ENCODE peak calls at places on chromosomes 6 and 20, in eight cellular contexts. One of them, this sample, is unnamed.

GRCh38 chr20:33433875-33434274 is 9.7 kb downstream of the SNTA1 start:
- DNase-seq in activated naive CD4-positive, alpha-beta T cell treated with Interleukin-2 at 50 U/mL for 16 hours: no peak
- DNase-seq in D721Med: no peak
- DNase-seq in RWPE2: no peak
- DNase-seq in stimulated activated CD4-positive, alpha-beta T cell treated with anti-CD3 and anti-CD28 coated beads, Interleukin-1b, Interleukin-23, amount 100 ng/mL, for 24 hours: no peak
- DNase-seq in suprapubic skin: no peak
- DNase-seq in SK-MEL-5: no peak
- DNase-seq in heart right ventricle: no peak
- DNase-seq in this sample: no peak

GRCh38 chr6:17640477-17640917 is 40.4 kb downstream of the FAM8A1 start:
- DNase-seq in SK-MEL-5: peak
- DNase-seq in activated naive CD4-positive, alpha-beta T cell treated with Interleukin-2 at 50 U/mL for 16 hours: no peak
- DNase-seq in heart right ventricle: no peak
- DNase-seq in D721Med: no peak
- DNase-seq in suprapubic skin: no peak
- DNase-seq in RWPE2: no peak
- DNase-seq in stimulated activated CD4-positive, alpha-beta T cell treated with anti-CD3 and anti-CD28 coated beads, Interleukin-1b, Interleukin-23, amount 100 ng/mL, for 24 hours: no peak
- DNase-seq in this sample: no peak

GRCh38 chr6:111278738-111279137 is 191.4 kb downstream of the SLC16A10 start:
- DNase-seq in activated naive CD4-positive, alpha-beta T cell treated with Interleukin-2 at 50 U/mL for 16 hours: no peak
- DNase-seq in RWPE2: no peak
- DNase-seq in SK-MEL-5: no peak
- DNase-seq in D721Med: no peak
- DNase-seq in heart right ventricle: no peak
- DNase-seq in stimulated activated CD4-positive, alpha-beta T cell treated with anti-CD3 and anti-CD28 coated beads, Interleukin-1b, Interleukin-23, amount 100 ng/mL, for 24 hours: no peak
- DNase-seq in suprapubic skin: no peak
- DNase-seq in this sample: no peak

GRCh38 chr6:149961728-149962425 is 1.9 kb upstream of the ULBP1 start:
- DNase-seq in stimulated activated CD4-positive, alpha-beta T cell treated with anti-CD3 and anti-CD28 coated beads, Interleukin-1b, Interleukin-23, amount 100 ng/mL, for 24 hours: no peak
- DNase-seq in activated naive CD4-positive, alpha-beta T cell treated with Interleukin-2 at 50 U/mL for 16 hours: peak
- DNase-seq in suprapubic skin: no peak
- DNase-seq in D721Med: no peak
- DNase-seq in heart right ventricle: no peak
- DNase-seq in RWPE2: no peak
- DNase-seq in SK-MEL-5: peak
- DNase-seq in this sample: no peak

GRCh38 chr20:58549681-58550542 is 34.7 kb upstream of the APCDD1L start:
- DNase-seq in activated naive CD4-positive, alpha-beta T cell treated with Interleukin-2 at 50 U/mL for 16 hours: no peak
- DNase-seq in D721Med: no peak
- DNase-seq in stimulated activated CD4-positive, alpha-beta T cell treated with anti-CD3 and anti-CD28 coated beads, Interleukin-1b, Interleukin-23, amount 100 ng/mL, for 24 hours: no peak
- DNase-seq in RWPE2: peak
- DNase-seq in suprapubic skin: no peak
- DNase-seq in SK-MEL-5: no peak
- DNase-seq in heart right ventricle: no peak
- DNase-seq in this sample: no peak

GRCh38 chr6:104325341-104326172 is 534.2 kb downstream of the HACE1 start:
- DNase-seq in SK-MEL-5: peak
- DNase-seq in heart right ventricle: no peak
- DNase-seq in stimulated activated CD4-positive, alpha-beta T cell treated with anti-CD3 and anti-CD28 coated beads, Interleukin-1b, Interleukin-23, amount 100 ng/mL, for 24 hours: no peak
- DNase-seq in suprapubic skin: no peak
- DNase-seq in RWPE2: no peak
- DNase-seq in activated naive CD4-positive, alpha-beta T cell treated with Interleukin-2 at 50 U/mL for 16 hours: no peak
- DNase-seq in D721Med: peak
- DNase-seq in this sample: no peak

GRCh38 chr20:51326241-51326819 is 216.2 kb downstream of the NFATC2 start:
- DNase-seq in activated naive CD4-positive, alpha-beta T cell treated with Interleukin-2 at 50 U/mL for 16 hours: peak
- DNase-seq in heart right ventricle: no peak
- DNase-seq in stimulated activated CD4-positive, alpha-beta T cell treated with anti-CD3 and anti-CD28 coated beads, Interleukin-1b, Interleukin-23, amount 100 ng/mL, for 24 hours: peak
- DNase-seq in SK-MEL-5: peak
- DNase-seq in suprapubic skin: no peak
- DNase-seq in D721Med: no peak
- DNase-seq in RWPE2: peak
- DNase-seq in this sample: no peak

GRCh38 chr6:46325561-46326525 is 155.1 kb upstream of the ENPP5 start:
- DNase-seq in activated naive CD4-positive, alpha-beta T cell treated with Interleukin-2 at 50 U/mL for 16 hours: no peak
- DNase-seq in stimulated activated CD4-positive, alpha-beta T cell treated with anti-CD3 and anti-CD28 coated beads, Interleukin-1b, Interleukin-23, amount 100 ng/mL, for 24 hours: no peak
- DNase-seq in suprapubic skin: no peak
- DNase-seq in heart right ventricle: peak
- DNase-seq in D721Med: no peak
- DNase-seq in RWPE2: no peak
- DNase-seq in SK-MEL-5: no peak
- DNase-seq in this sample: no peak

GRCh38 chr6:7467007-7467897 is 74.2 kb upstream of the DSP start:
- DNase-seq in suprapubic skin: no peak
- DNase-seq in SK-MEL-5: no peak
- DNase-seq in heart right ventricle: no peak
- DNase-seq in stimulated activated CD4-positive, alpha-beta T cell treated with anti-CD3 and anti-CD28 coated beads, Interleukin-1b, Interleukin-23, amount 100 ng/mL, for 24 hours: no peak
- DNase-seq in activated naive CD4-positive, alpha-beta T cell treated with Interleukin-2 at 50 U/mL for 16 hours: no peak
- DNase-seq in D721Med: no peak
- DNase-seq in RWPE2: no peak
- DNase-seq in this sample: no peak

GRCh38 chr20:36091561-36092423 is 62.7 kb upstream of the EPB41L1 start:
- DNase-seq in heart right ventricle: no peak
- DNase-seq in D721Med: no peak
- DNase-seq in activated naive CD4-positive, alpha-beta T cell treated with Interleukin-2 at 50 U/mL for 16 hours: no peak
- DNase-seq in SK-MEL-5: no peak
- DNase-seq in stimulated activated CD4-positive, alpha-beta T cell treated with anti-CD3 and anti-CD28 coated beads, Interleukin-1b, Interleukin-23, amount 100 ng/mL, for 24 hours: no peak
- DNase-seq in suprapubic skin: no peak
- DNase-seq in RWPE2: no peak
- DNase-seq in this sample: no peak

GRCh38 chr6:73665686-73666319 is 12.0 kb upstream of the SLC17A5 start:
- DNase-seq in heart right ventricle: no peak
- DNase-seq in stimulated activated CD4-positive, alpha-beta T cell treated with anti-CD3 and anti-CD28 coated beads, Interleukin-1b, Interleukin-23, amount 100 ng/mL, for 24 hours: no peak
- DNase-seq in D721Med: no peak
- DNase-seq in SK-MEL-5: no peak
- DNase-seq in activated naive CD4-positive, alpha-beta T cell treated with Interleukin-2 at 50 U/mL for 16 hours: no peak
- DNase-seq in suprapubic skin: no peak
- DNase-seq in RWPE2: no peak
- DNase-seq in this sample: no peak

GRCh38 chr20:62368629-62369507 is 1.8 kb upstream of the LAMA5 start:
- DNase-seq in D721Med: no peak
- DNase-seq in stimulated activated CD4-positive, alpha-beta T cell treated with anti-CD3 and anti-CD28 coated beads, Interleukin-1b, Interleukin-23, amount 100 ng/mL, for 24 hours: no peak
- DNase-seq in activated naive CD4-positive, alpha-beta T cell treated with Interleukin-2 at 50 U/mL for 16 hours: no peak
- DNase-seq in suprapubic skin: no peak
- DNase-seq in RWPE2: peak
- DNase-seq in heart right ventricle: peak
- DNase-seq in SK-MEL-5: peak
- DNase-seq in this sample: peak

GRCh38 chr20:5848711-5849505 is 98.7 kb downstream of the SHLD1 start:
- DNase-seq in D721Med: no peak
- DNase-seq in RWPE2: no peak
- DNase-seq in SK-MEL-5: peak
- DNase-seq in activated naive CD4-positive, alpha-beta T cell treated with Interleukin-2 at 50 U/mL for 16 hours: no peak
- DNase-seq in suprapubic skin: no peak
- DNase-seq in stimulated activated CD4-positive, alpha-beta T cell treated with anti-CD3 and anti-CD28 coated beads, Interleukin-1b, Interleukin-23, amount 100 ng/mL, for 24 hours: no peak
- DNase-seq in heart right ventricle: no peak
- DNase-seq in this sample: no peak

GRCh38 chr6:41716516-41717446 is 18.6 kb downstream of the TFEB start:
- DNase-seq in suprapubic skin: no peak
- DNase-seq in heart right ventricle: no peak
- DNase-seq in stimulated activated CD4-positive, alpha-beta T cell treated with anti-CD3 and anti-CD28 coated beads, Interleukin-1b, Interleukin-23, amount 100 ng/mL, for 24 hours: no peak
- DNase-seq in D721Med: no peak
- DNase-seq in activated naive CD4-positive, alpha-beta T cell treated with Interleukin-2 at 50 U/mL for 16 hours: no peak
- DNase-seq in RWPE2: no peak
- DNase-seq in SK-MEL-5: no peak
- DNase-seq in this sample: no peak

GRCh38 chr20:48604426-48604825 is 223.4 kb downstream of the PREX1 start:
- DNase-seq in suprapubic skin: peak
- DNase-seq in RWPE2: peak
- DNase-seq in activated naive CD4-positive, alpha-beta T cell treated with Interleukin-2 at 50 U/mL for 16 hours: no peak
- DNase-seq in SK-MEL-5: no peak
- DNase-seq in stimulated activated CD4-positive, alpha-beta T cell treated with anti-CD3 and anti-CD28 coated beads, Interleukin-1b, Interleukin-23, amount 100 ng/mL, for 24 hours: no peak
- DNase-seq in D721Med: no peak
- DNase-seq in heart right ventricle: no peak
- DNase-seq in this sample: no peak

GRCh38 chr20:12237772-12238171 is 320.1 kb downstream of the BTBD3 start:
- DNase-seq in D721Med: no peak
- DNase-seq in heart right ventricle: peak
- DNase-seq in SK-MEL-5: peak
- DNase-seq in stimulated activated CD4-positive, alpha-beta T cell treated with anti-CD3 and anti-CD28 coated beads, Interleukin-1b, Interleukin-23, amount 100 ng/mL, for 24 hours: no peak
- DNase-seq in suprapubic skin: no peak
- DNase-seq in activated naive CD4-positive, alpha-beta T cell treated with Interleukin-2 at 50 U/mL for 16 hours: no peak
- DNase-seq in RWPE2: no peak
- DNase-seq in this sample: no peak

GRCh38 chr6:41626917-41627316 is 11.4 kb upstream of the MDFI start:
- DNase-seq in SK-MEL-5: no peak
- DNase-seq in heart right ventricle: no peak
- DNase-seq in D721Med: no peak
- DNase-seq in suprapubic skin: no peak
- DNase-seq in stimulated activated CD4-positive, alpha-beta T cell treated with anti-CD3 and anti-CD28 coated beads, Interleukin-1b, Interleukin-23, amount 100 ng/mL, for 24 hours: no peak
- DNase-seq in activated naive CD4-positive, alpha-beta T cell treated with Interleukin-2 at 50 U/mL for 16 hours: no peak
- DNase-seq in RWPE2: no peak
- DNase-seq in this sample: no peak

GRCh38 chr6:25617997-25618396 is 34.0 kb upstream of the SCGN start:
- DNase-seq in RWPE2: no peak
- DNase-seq in activated naive CD4-positive, alpha-beta T cell treated with Interleukin-2 at 50 U/mL for 16 hours: no peak
- DNase-seq in stimulated activated CD4-positive, alpha-beta T cell treated with anti-CD3 and anti-CD28 coated beads, Interleukin-1b, Interleukin-23, amount 100 ng/mL, for 24 hours: no peak
- DNase-seq in SK-MEL-5: no peak
- DNase-seq in D721Med: no peak
- DNase-seq in suprapubic skin: no peak
- DNase-seq in heart right ventricle: no peak
- DNase-seq in this sample: no peak

GRCh38 chr6:82915666-82916065 is 150.0 kb downstream of the UBE3D start:
- DNase-seq in D721Med: no peak
- DNase-seq in SK-MEL-5: no peak
- DNase-seq in heart right ventricle: no peak
- DNase-seq in activated naive CD4-positive, alpha-beta T cell treated with Interleukin-2 at 50 U/mL for 16 hours: no peak
- DNase-seq in RWPE2: no peak
- DNase-seq in stimulated activated CD4-positive, alpha-beta T cell treated with anti-CD3 and anti-CD28 coated beads, Interleukin-1b, Interleukin-23, amount 100 ng/mL, for 24 hours: no peak
- DNase-seq in suprapubic skin: no peak
- DNase-seq in this sample: no peak

GRCh38 chr6:75098709-75099108 is 107.1 kb downstream of the COL12A1 start:
- DNase-seq in stimulated activated CD4-positive, alpha-beta T cell treated with anti-CD3 and anti-CD28 coated beads, Interleukin-1b, Interleukin-23, amount 100 ng/mL, for 24 hours: no peak
- DNase-seq in suprapubic skin: no peak
- DNase-seq in heart right ventricle: peak
- DNase-seq in SK-MEL-5: peak
- DNase-seq in D721Med: no peak
- DNase-seq in activated naive CD4-positive, alpha-beta T cell treated with Interleukin-2 at 50 U/mL for 16 hours: no peak
- DNase-seq in RWPE2: peak
- DNase-seq in this sample: peak

GRCh38 chr6:112603726-112604125 is 256.6 kb downstream of the RFPL4B start:
- DNase-seq in stimulated activated CD4-positive, alpha-beta T cell treated with anti-CD3 and anti-CD28 coated beads, Interleukin-1b, Interleukin-23, amount 100 ng/mL, for 24 hours: no peak
- DNase-seq in D721Med: no peak
- DNase-seq in activated naive CD4-positive, alpha-beta T cell treated with Interleukin-2 at 50 U/mL for 16 hours: no peak
- DNase-seq in SK-MEL-5: no peak
- DNase-seq in heart right ventricle: no peak
- DNase-seq in RWPE2: no peak
- DNase-seq in suprapubic skin: no peak
- DNase-seq in this sample: no peak

GRCh38 chr6:11013671-11014070 is 30.4 kb downstream of the ELOVL2 start:
- DNase-seq in RWPE2: no peak
- DNase-seq in stimulated activated CD4-positive, alpha-beta T cell treated with anti-CD3 and anti-CD28 coated beads, Interleukin-1b, Interleukin-23, amount 100 ng/mL, for 24 hours: no peak
- DNase-seq in D721Med: no peak
- DNase-seq in activated naive CD4-positive, alpha-beta T cell treated with Interleukin-2 at 50 U/mL for 16 hours: no peak
- DNase-seq in suprapubic skin: no peak
- DNase-seq in heart right ventricle: no peak
- DNase-seq in SK-MEL-5: no peak
- DNase-seq in this sample: no peak

GRCh38 chr6:168385380-168385779 is 55.6 kb upstream of the SMOC2 start:
- DNase-seq in stimulated activated CD4-positive, alpha-beta T cell treated with anti-CD3 and anti-CD28 coated beads, Interleukin-1b, Interleukin-23, amount 100 ng/mL, for 24 hours: no peak
- DNase-seq in SK-MEL-5: no peak
- DNase-seq in heart right ventricle: no peak
- DNase-seq in suprapubic skin: no peak
- DNase-seq in D721Med: no peak
- DNase-seq in RWPE2: no peak
- DNase-seq in activated naive CD4-positive, alpha-beta T cell treated with Interleukin-2 at 50 U/mL for 16 hours: no peak
- DNase-seq in this sample: no peak

GRCh38 chr6:63792846-63793245 is 157.2 kb downstream of the PHF3 start:
- DNase-seq in suprapubic skin: no peak
- DNase-seq in RWPE2: no peak
- DNase-seq in SK-MEL-5: no peak
- DNase-seq in D721Med: no peak
- DNase-seq in stimulated activated CD4-positive, alpha-beta T cell treated with anti-CD3 and anti-CD28 coated beads, Interleukin-1b, Interleukin-23, amount 100 ng/mL, for 24 hours: no peak
- DNase-seq in heart right ventricle: no peak
- DNase-seq in activated naive CD4-positive, alpha-beta T cell treated with Interleukin-2 at 50 U/mL for 16 hours: no peak
- DNase-seq in this sample: no peak

GRCh38 chr6:99868074-99868702 is 125.8 kb downstream of the MCHR2 start:
- DNase-seq in stimulated activated CD4-positive, alpha-beta T cell treated with anti-CD3 and anti-CD28 coated beads, Interleukin-1b, Interleukin-23, amount 100 ng/mL, for 24 hours: peak
- DNase-seq in SK-MEL-5: peak
- DNase-seq in heart right ventricle: peak
- DNase-seq in D721Med: no peak
- DNase-seq in activated naive CD4-positive, alpha-beta T cell treated with Interleukin-2 at 50 U/mL for 16 hours: peak
- DNase-seq in RWPE2: peak
- DNase-seq in suprapubic skin: peak
- DNase-seq in this sample: peak

GRCh38 chr20:24827603-24828295 is 121.3 kb upstream of the CST7 start:
- DNase-seq in heart right ventricle: no peak
- DNase-seq in stimulated activated CD4-positive, alpha-beta T cell treated with anti-CD3 and anti-CD28 coated beads, Interleukin-1b, Interleukin-23, amount 100 ng/mL, for 24 hours: no peak
- DNase-seq in SK-MEL-5: no peak
- DNase-seq in RWPE2: peak
- DNase-seq in D721Med: no peak
- DNase-seq in activated naive CD4-positive, alpha-beta T cell treated with Interleukin-2 at 50 U/mL for 16 hours: no peak
- DNase-seq in suprapubic skin: no peak
- DNase-seq in this sample: no peak

GRCh38 chr20:39574061-39574460 is 611.9 kb downstream of the DHX35 start:
- DNase-seq in stimulated activated CD4-positive, alpha-beta T cell treated with anti-CD3 and anti-CD28 coated beads, Interleukin-1b, Interleukin-23, amount 100 ng/mL, for 24 hours: no peak
- DNase-seq in RWPE2: no peak
- DNase-seq in heart right ventricle: no peak
- DNase-seq in D721Med: no peak
- DNase-seq in suprapubic skin: no peak
- DNase-seq in SK-MEL-5: no peak
- DNase-seq in activated naive CD4-positive, alpha-beta T cell treated with Interleukin-2 at 50 U/mL for 16 hours: no peak
- DNase-seq in this sample: no peak

GRCh38 chr20:47989957-47990356 is 204.7 kb upstream of the SULF2 start:
- DNase-seq in suprapubic skin: no peak
- DNase-seq in activated naive CD4-positive, alpha-beta T cell treated with Interleukin-2 at 50 U/mL for 16 hours: no peak
- DNase-seq in SK-MEL-5: no peak
- DNase-seq in heart right ventricle: no peak
- DNase-seq in RWPE2: no peak
- DNase-seq in stimulated activated CD4-positive, alpha-beta T cell treated with anti-CD3 and anti-CD28 coated beads, Interleukin-1b, Interleukin-23, amount 100 ng/mL, for 24 hours: no peak
- DNase-seq in D721Med: peak
- DNase-seq in this sample: no peak

GRCh38 chr20:3871549-3872265 is 17.5 kb upstream of the PANK2 start:
- DNase-seq in stimulated activated CD4-positive, alpha-beta T cell treated with anti-CD3 and anti-CD28 coated beads, Interleukin-1b, Interleukin-23, amount 100 ng/mL, for 24 hours: no peak
- DNase-seq in suprapubic skin: no peak
- DNase-seq in RWPE2: no peak
- DNase-seq in activated naive CD4-positive, alpha-beta T cell treated with Interleukin-2 at 50 U/mL for 16 hours: no peak
- DNase-seq in heart right ventricle: no peak
- DNase-seq in SK-MEL-5: no peak
- DNase-seq in D721Med: peak
- DNase-seq in this sample: no peak

This sample was measured in lung.